ENCODE peak calls at places on chromosomes 11 and 22, in nine cellular contexts. One of them, this sample, is unnamed.

GRCh38 chr22:45582955-45583320 is 80.3 kb downstream of the FBLN1 start:
- DNase-seq in thoracic aorta: no peak
- DNase-seq in K562: no peak
- DNase-seq in left ventricle myocardium inferior: no peak
- DNase-seq in right atrium auricular region: no peak
- DNase-seq in keratinocyte: no peak
- DNase-seq in right lobe of liver: no peak
- DNase-seq in mammary epithelial cell: no peak
- DNase-seq in endodermal cell: no peak
- DNase-seq in this sample: peak

GRCh38 chr22:36435516-36436415 is 45.7 kb downstream of the TXN2 start:
- DNase-seq in thoracic aorta: no peak
- DNase-seq in K562: no peak
- DNase-seq in left ventricle myocardium inferior: no peak
- DNase-seq in right atrium auricular region: no peak
- DNase-seq in keratinocyte: no peak
- DNase-seq in right lobe of liver: peak
- DNase-seq in mammary epithelial cell: peak
- DNase-seq in endodermal cell: peak
- DNase-seq in this sample: peak

GRCh38 chr11:64186205-64187165 is 514 bp downstream of the STIP1 start:
- DNase-seq in thoracic aorta: no peak
- DNase-seq in K562: peak
- DNase-seq in left ventricle myocardium inferior: no peak
- DNase-seq in right atrium auricular region: no peak
- DNase-seq in keratinocyte: no peak
- DNase-seq in right lobe of liver: peak
- DNase-seq in mammary epithelial cell: peak
- DNase-seq in endodermal cell: no peak
- DNase-seq in this sample: no peak

GRCh38 chr11:100719809-100720221 is 32.7 kb downstream of the ARHGAP42 start:
- DNase-seq in thoracic aorta: peak
- DNase-seq in K562: peak
- DNase-seq in left ventricle myocardium inferior: no peak
- DNase-seq in right atrium auricular region: no peak
- DNase-seq in keratinocyte: no peak
- DNase-seq in right lobe of liver: peak
- DNase-seq in mammary epithelial cell: peak
- DNase-seq in endodermal cell: peak
- DNase-seq in this sample: no peak

GRCh38 chr11:34668583-34669053 is 47.7 kb downstream of the EHF start:
- DNase-seq in thoracic aorta: no peak
- DNase-seq in K562: no peak
- DNase-seq in left ventricle myocardium inferior: no peak
- DNase-seq in right atrium auricular region: no peak
- DNase-seq in keratinocyte: no peak
- DNase-seq in right lobe of liver: no peak
- DNase-seq in mammary epithelial cell: no peak
- DNase-seq in endodermal cell: no peak
- DNase-seq in this sample: no peak

GRCh38 chr11:81963018-81963417 is 770.6 kb downstream of the FAM181B start:
- DNase-seq in thoracic aorta: no peak
- DNase-seq in K562: no peak
- DNase-seq in left ventricle myocardium inferior: no peak
- DNase-seq in right atrium auricular region: no peak
- DNase-seq in keratinocyte: no peak
- DNase-seq in right lobe of liver: no peak
- DNase-seq in mammary epithelial cell: no peak
- DNase-seq in endodermal cell: no peak
- DNase-seq in this sample: no peak

GRCh38 chr11:46363455-46363920 is 16.2 kb downstream of the DGKZ start:
- DNase-seq in thoracic aorta: no peak
- DNase-seq in K562: no peak
- DNase-seq in left ventricle myocardium inferior: peak
- DNase-seq in right atrium auricular region: peak
- DNase-seq in keratinocyte: no peak
- DNase-seq in right lobe of liver: no peak
- DNase-seq in mammary epithelial cell: peak
- DNase-seq in endodermal cell: no peak
- DNase-seq in this sample: no peak

GRCh38 chr11:95686265-95686664 is 103.3 kb downstream of the FAM76B start:
- DNase-seq in thoracic aorta: no peak
- DNase-seq in K562: no peak
- DNase-seq in left ventricle myocardium inferior: no peak
- DNase-seq in right atrium auricular region: no peak
- DNase-seq in keratinocyte: no peak
- DNase-seq in right lobe of liver: no peak
- DNase-seq in mammary epithelial cell: no peak
- DNase-seq in endodermal cell: no peak
- DNase-seq in this sample: no peak

GRCh38 chr11:44785856-44786606 is 59.3 kb downstream of the TSPAN18 start:
- DNase-seq in thoracic aorta: no peak
- DNase-seq in K562: no peak
- DNase-seq in left ventricle myocardium inferior: no peak
- DNase-seq in right atrium auricular region: no peak
- DNase-seq in keratinocyte: no peak
- DNase-seq in right lobe of liver: no peak
- DNase-seq in mammary epithelial cell: no peak
- DNase-seq in endodermal cell: peak
- DNase-seq in this sample: no peak
- H3K4me3 ChIP-seq in thoracic aorta: no peak
- H3K4me3 ChIP-seq in K562: no peak
- H3K4me3 ChIP-seq in left ventricle myocardium inferior: no peak
- H3K4me3 ChIP-seq in right atrium auricular region: no peak
- H3K4me3 ChIP-seq in keratinocyte: no peak
- H3K4me3 ChIP-seq in right lobe of liver: no peak
- H3K4me3 ChIP-seq in mammary epithelial cell: no peak
- H3K4me3 ChIP-seq in endodermal cell: no peak
- H3K4me3 ChIP-seq in this sample: no peak

DNA sequence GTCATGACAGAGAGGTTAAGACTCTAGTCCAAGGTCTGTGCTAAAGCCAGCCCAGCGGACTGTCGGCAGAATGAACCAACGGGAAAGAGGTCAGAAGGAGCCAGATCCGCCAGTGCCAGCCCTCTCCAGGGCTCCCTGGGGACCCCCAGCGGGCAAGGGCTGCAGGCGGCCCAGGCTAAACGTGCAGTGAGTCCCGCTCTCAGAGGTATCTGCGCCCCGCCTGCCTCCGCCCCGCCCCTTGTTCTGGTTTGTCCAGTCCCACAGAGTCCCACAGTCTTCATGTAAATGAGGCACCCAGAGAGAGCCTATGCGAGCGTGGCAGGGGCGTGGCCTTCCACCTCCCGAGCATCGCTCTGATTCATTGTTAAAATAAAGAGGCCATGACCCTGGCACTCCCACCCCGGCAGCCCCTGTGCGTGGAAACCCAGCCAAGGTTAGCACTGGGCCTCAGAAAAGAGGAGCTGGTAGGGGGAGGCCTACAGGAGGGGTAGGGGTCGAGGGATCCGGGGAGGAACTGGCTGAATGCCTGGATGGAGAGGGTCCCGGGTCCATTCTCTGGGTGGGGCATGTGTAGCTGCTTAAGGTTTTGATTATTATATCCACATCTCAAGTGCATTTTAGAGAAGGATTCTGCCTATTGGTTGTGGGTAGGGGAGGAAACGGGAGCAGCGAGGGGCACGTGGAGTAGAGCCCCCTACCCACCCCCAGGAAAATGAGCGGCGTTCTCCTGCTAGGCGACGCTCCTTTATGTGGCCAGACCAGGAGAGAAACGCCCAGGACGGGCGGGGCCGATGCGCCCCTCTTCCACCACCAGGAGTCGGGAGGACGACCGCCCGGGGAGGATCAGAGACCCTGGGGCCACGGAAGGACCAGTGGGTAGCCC is at the start of gene TRIOBP:
- DNase-seq in thoracic aorta: peak
- DNase-seq in K562: peak
- DNase-seq in left ventricle myocardium inferior: peak
- DNase-seq in right atrium auricular region: peak
- DNase-seq in keratinocyte: peak
- DNase-seq in right lobe of liver: peak
- DNase-seq in mammary epithelial cell: peak
- DNase-seq in endodermal cell: peak
- DNase-seq in this sample: peak
- TF ChIP-seq CTCF in thoracic aorta: peak
- TF ChIP-seq CTCF in K562: peak
- TF ChIP-seq CTCF in left ventricle myocardium inferior: peak
- TF ChIP-seq CTCF in right atrium auricular region: peak
- TF ChIP-seq CTCF in keratinocyte: peak
- TF ChIP-seq CTCF in right lobe of liver: peak
- TF ChIP-seq CTCF in mammary epithelial cell: peak
- TF ChIP-seq CTCF in endodermal cell: peak
- TF ChIP-seq CTCF in this sample: peak

GRCh38 chr22:27491888-27492287 is 309.7 kb downstream of the MN1 start:
- DNase-seq in thoracic aorta: no peak
- DNase-seq in K562: no peak
- DNase-seq in left ventricle myocardium inferior: no peak
- DNase-seq in right atrium auricular region: no peak
- DNase-seq in keratinocyte: no peak
- DNase-seq in right lobe of liver: no peak
- DNase-seq in mammary epithelial cell: no peak
- DNase-seq in endodermal cell: no peak
- DNase-seq in this sample: no peak

GRCh38 chr22:27487600-27488450 is 313.7 kb downstream of the MN1 start:
- DNase-seq in thoracic aorta: no peak
- DNase-seq in K562: no peak
- DNase-seq in left ventricle myocardium inferior: no peak
- DNase-seq in right atrium auricular region: no peak
- DNase-seq in keratinocyte: no peak
- DNase-seq in right lobe of liver: peak
- DNase-seq in mammary epithelial cell: no peak
- DNase-seq in endodermal cell: no peak
- DNase-seq in this sample: no peak

GRCh38 chr22:27488456-27489224 is 312.9 kb downstream of the MN1 start:
- DNase-seq in thoracic aorta: no peak
- DNase-seq in K562: no peak
- DNase-seq in left ventricle myocardium inferior: no peak
- DNase-seq in right atrium auricular region: no peak
- DNase-seq in keratinocyte: no peak
- DNase-seq in right lobe of liver: peak
- DNase-seq in mammary epithelial cell: no peak
- DNase-seq in endodermal cell: no peak
- DNase-seq in this sample: no peak

GRCh38 chr22:27490080-27490479 is 311.5 kb downstream of the MN1 start:
- DNase-seq in thoracic aorta: no peak
- DNase-seq in K562: no peak
- DNase-seq in left ventricle myocardium inferior: no peak
- DNase-seq in right atrium auricular region: no peak
- DNase-seq in keratinocyte: no peak
- DNase-seq in right lobe of liver: peak
- DNase-seq in mammary epithelial cell: no peak
- DNase-seq in endodermal cell: no peak
- DNase-seq in this sample: no peak

GRCh38 chr22:27489265-27489675 is 312.3 kb downstream of the MN1 start:
- DNase-seq in thoracic aorta: no peak
- DNase-seq in K562: no peak
- DNase-seq in left ventricle myocardium inferior: no peak
- DNase-seq in right atrium auricular region: no peak
- DNase-seq in keratinocyte: no peak
- DNase-seq in right lobe of liver: peak
- DNase-seq in mammary epithelial cell: no peak
- DNase-seq in endodermal cell: no peak
- DNase-seq in this sample: no peak
- H3K27ac ChIP-seq in thoracic aorta: no peak
- H3K27ac ChIP-seq in K562: no peak
- H3K27ac ChIP-seq in left ventricle myocardium inferior: no peak
- H3K27ac ChIP-seq in right atrium auricular region: no peak
- H3K27ac ChIP-seq in keratinocyte: no peak
- H3K27ac ChIP-seq in right lobe of liver: peak
- H3K27ac ChIP-seq in mammary epithelial cell: no peak
- H3K27ac ChIP-seq in endodermal cell: no peak
- H3K27ac ChIP-seq in this sample: no peak

DNA sequence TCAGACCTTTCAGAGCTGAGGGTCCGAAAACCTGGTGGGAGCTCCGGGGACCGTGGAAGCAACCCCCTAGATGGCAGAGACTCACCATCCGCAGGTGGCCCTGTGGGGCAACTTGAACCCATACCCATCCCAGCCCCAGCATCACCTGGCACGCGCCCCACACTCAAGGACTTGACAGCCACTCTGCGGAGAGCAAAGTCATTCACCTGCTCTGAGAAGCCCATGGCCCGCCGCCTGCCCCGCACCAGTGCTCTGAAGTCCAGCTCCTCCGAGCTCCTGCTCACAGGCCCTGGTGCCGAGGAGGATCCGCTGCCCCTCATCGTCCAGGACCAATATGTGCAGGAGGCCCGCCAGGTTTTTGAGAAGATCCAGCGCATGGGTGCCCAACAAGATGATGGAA is 2.0 kb downstream of the ARHGEF17 start:
- DNase-seq in thoracic aorta: no peak
- DNase-seq in K562: no peak
- DNase-seq in left ventricle myocardium inferior: no peak
- DNase-seq in right atrium auricular region: no peak
- DNase-seq in keratinocyte: no peak
- DNase-seq in right lobe of liver: no peak
- DNase-seq in mammary epithelial cell: no peak
- DNase-seq in endodermal cell: no peak
- DNase-seq in this sample: no peak
- H3K4me3 ChIP-seq in thoracic aorta: peak
- H3K4me3 ChIP-seq in K562: no peak
- H3K4me3 ChIP-seq in left ventricle myocardium inferior: peak
- H3K4me3 ChIP-seq in right atrium auricular region: peak
- H3K4me3 ChIP-seq in keratinocyte: no peak
- H3K4me3 ChIP-seq in right lobe of liver: peak
- H3K4me3 ChIP-seq in mammary epithelial cell: no peak
- H3K4me3 ChIP-seq in endodermal cell: peak
- H3K4me3 ChIP-seq in this sample: peak

GRCh38 chr11:58622344-58622743 is at the start of gene CNTF:
- DNase-seq in thoracic aorta: no peak
- DNase-seq in K562: no peak
- DNase-seq in left ventricle myocardium inferior: no peak
- DNase-seq in right atrium auricular region: no peak
- DNase-seq in keratinocyte: no peak
- DNase-seq in right lobe of liver: no peak
- DNase-seq in mammary epithelial cell: peak
- DNase-seq in endodermal cell: no peak
- DNase-seq in this sample: no peak

GRCh38 chr11:58615556-58615955 is 6.9 kb upstream of the CNTF start:
- DNase-seq in thoracic aorta: no peak
- DNase-seq in K562: no peak
- DNase-seq in left ventricle myocardium inferior: no peak
- DNase-seq in right atrium auricular region: no peak
- DNase-seq in keratinocyte: no peak
- DNase-seq in right lobe of liver: no peak
- DNase-seq in mammary epithelial cell: no peak
- DNase-seq in endodermal cell: no peak
- DNase-seq in this sample: no peak

GRCh38 chr11:58616594-58616993 is 5.9 kb upstream of the CNTF start:
- DNase-seq in thoracic aorta: no peak
- DNase-seq in K562: no peak
- DNase-seq in left ventricle myocardium inferior: peak
- DNase-seq in right atrium auricular region: peak
- DNase-seq in keratinocyte: no peak
- DNase-seq in right lobe of liver: no peak
- DNase-seq in mammary epithelial cell: peak
- DNase-seq in endodermal cell: no peak
- DNase-seq in this sample: no peak

GRCh38 chr11:58621586-58622262 is 741 bp upstream of the CNTF start:
- DNase-seq in thoracic aorta: no peak
- DNase-seq in K562: no peak
- DNase-seq in left ventricle myocardium inferior: no peak
- DNase-seq in right atrium auricular region: no peak
- DNase-seq in keratinocyte: peak
- DNase-seq in right lobe of liver: no peak
- DNase-seq in mammary epithelial cell: peak
- DNase-seq in endodermal cell: no peak
- DNase-seq in this sample: no peak

GRCh38 chr11:58618215-58618614 is 4.2 kb upstream of the CNTF start:
- DNase-seq in thoracic aorta: no peak
- DNase-seq in K562: peak
- DNase-seq in left ventricle myocardium inferior: no peak
- DNase-seq in right atrium auricular region: no peak
- DNase-seq in keratinocyte: no peak
- DNase-seq in right lobe of liver: no peak
- DNase-seq in mammary epithelial cell: no peak
- DNase-seq in endodermal cell: peak
- DNase-seq in this sample: no peak
- TF ChIP-seq CTCF in thoracic aorta: no peak
- TF ChIP-seq CTCF in K562: peak
- TF ChIP-seq CTCF in left ventricle myocardium inferior: peak
- TF ChIP-seq CTCF in right atrium auricular region: peak
- TF ChIP-seq CTCF in keratinocyte: no peak
- TF ChIP-seq CTCF in right lobe of liver: no peak
- TF ChIP-seq CTCF in mammary epithelial cell: no peak
- TF ChIP-seq CTCF in endodermal cell: peak
- TF ChIP-seq CTCF in this sample: no peak